ENCODE peak calls at places on chromosomes 4 and X, in nine cellular contexts. I is neural progenitor cell, O is A549, Y is fibroblast of the aortic adventitia, N is fibroblast of villous mesenchyme, A is transverse colon, W is upper lobe of left lung, D is mesenchymal stem cell, B is psoas muscle. P is an unnamed sample.

GRCh38 chrX:136735604-136736003 is 45.1 kb downstream of the ARHGEF6 start:
- DNase-seq in N (no peak), I (no peak), Y (no peak), D (no peak), B (no peak), W (no peak), A (no peak), O (no peak), P (no peak)

GRCh38 chrX:38800981-38801845 is at the start of gene MID1IP1:
- DNase-seq in A (peak), Y (peak), I (peak), O (peak), B (peak), W (peak), N (peak), D (peak), P (peak)

GRCh38 chr4:55255171-55255570 is 90.9 kb upstream of the SRD5A3 start:
- DNase-seq in Y (peak), D (peak), O (no peak), B (no peak), W (no peak), N (peak), I (no peak), A (no peak), P (no peak)

GRCh38 chrX:38893441-38893840 is 92.2 kb downstream of the MID1IP1 start:
- DNase-seq in Y (no peak), D (no peak), I (no peak), A (no peak), W (no peak), O (no peak), N (no peak), B (no peak), P (no peak)

GRCh38 chrX:9420513-9420912 is 44.3 kb upstream of the TBL1X start:
- DNase-seq in W (no peak), A (no peak), I (no peak), D (no peak), O (no peak), B (no peak), Y (no peak), N (no peak), P (no peak)

GRCh38 chr4:152981278-152981677 is 45.2 kb downstream of the FHDC1 start:
- DNase-seq in A (no peak), B (no peak), I (no peak), O (no peak), N (no peak), D (no peak), Y (no peak), W (no peak), P (no peak)

GRCh38 chr4:85489273-85489672 is 14.3 kb downstream of the ARHGAP24 start:
- DNase-seq in D (peak), Y (peak), I (peak), O (peak), N (peak), B (no peak), W (no peak), A (no peak), P (no peak)

GRCh38 chr4:36471903-36472302 is 190.5 kb downstream of the DTHD1 start:
- DNase-seq in Y (no peak), N (no peak), W (no peak), B (no peak), O (no peak), A (no peak), I (no peak), D (no peak), P (no peak)

GRCh38 chr4:155319506-155319905 is 57.3 kb downstream of the MAP9 start:
- DNase-seq in D (no peak), O (no peak), I (no peak), Y (no peak), B (no peak), A (no peak), N (no peak), W (no peak), P (no peak)

GRCh38 chrX:30312858-30313257 is 3.7 kb upstream of the NR0B1 start:
- DNase-seq in N (no peak), B (no peak), A (no peak), W (no peak), Y (no peak), O (no peak), D (no peak), I (no peak), P (no peak)

GRCh38 chr4:24213936-24214335 is 324.1 kb upstream of the PPARGC1A start:
- DNase-seq in I (no peak), N (no peak), A (no peak), B (no peak), D (no peak), O (no peak), Y (no peak), W (no peak), P (no peak)

GRCh38 chr4:89221175-89221867 is 86.3 kb downstream of the GPRIN3 start:
- DNase-seq in D (peak), O (no peak), N (peak), W (no peak), I (no peak), A (no peak), Y (peak), B (no peak), P (peak)

GRCh38 chr4:156620786-156621185 is 350.8 kb downstream of the PDGFC start:
- DNase-seq in D (no peak), B (no peak), Y (no peak), A (no peak), I (no peak), W (no peak), N (no peak), O (no peak), P (no peak)

GRCh38 chr4:14165253-14165942 is 537.9 kb upstream of the BOD1L1 start:
- DNase-seq in I (no peak), O (no peak), B (no peak), A (peak), Y (no peak), N (no peak), W (no peak), D (no peak), P (no peak)

GRCh38 chrX:40154853-40155616 is 57.3 kb upstream of the BCOR start:
- DNase-seq in W (peak), B (peak), N (peak), Y (peak), A (peak), O (peak), I (peak), D (peak), P (no peak)

GRCh38 chr4:137576437-137576836 is 44.1 kb upstream of the PCDH18 start:
- DNase-seq in Y (peak), W (no peak), I (no peak), B (no peak), D (peak), N (no peak), O (no peak), A (no peak), P (peak)

GRCh38 chr4:113976937-113977855 is 2.3 kb downstream of the ARSJ start:
- DNase-seq in Y (peak), W (no peak), B (no peak), O (no peak), N (peak), A (no peak), D (peak), I (no peak), P (no peak)

GRCh38 chr4:127856485-127857447 is 23.9 kb upstream of the PLK4 start:
- DNase-seq in W (no peak), D (peak), I (no peak), Y (peak), A (no peak), N (peak), B (no peak), O (no peak), P (peak)

GRCh38 chrX:50635811-50636365 is 165.3 kb upstream of the DGKK start:
- DNase-seq in I (no peak), D (no peak), Y (no peak), N (no peak), A (no peak), B (peak), O (no peak), W (no peak), P (no peak)

GRCh38 chr4:110770353-110770752 is 147.5 kb upstream of the PITX2 start:
- DNase-seq in I (no peak), N (no peak), A (no peak), B (no peak), D (no peak), W (no peak), Y (no peak), O (no peak), P (no peak)

GRCh38 chr4:184932343-184932742 is 85.9 kb upstream of the HELT start:
- DNase-seq in N (no peak), A (no peak), O (no peak), D (no peak), I (peak), W (peak), B (no peak), Y (no peak), P (no peak)

GRCh38 chrX:2894885-2895292 is 34.2 kb downstream of the ARSD start:
- DNase-seq in B (no peak), W (no peak), I (no peak), Y (peak), A (peak), N (peak), D (peak), O (no peak), P (peak)

GRCh38 chrX:103571726-103572125 is 13.6 kb upstream of the TCEAL4 start:
- DNase-seq in I (no peak), Y (no peak), B (no peak), O (no peak), D (no peak), N (no peak), A (no peak), W (no peak), P (no peak)

GRCh38 chr4:31983677-31984076 is 1263.5 kb downstream of the PCDH7 start:
- DNase-seq in D (no peak), B (no peak), A (no peak), N (no peak), W (no peak), Y (peak), O (no peak), I (no peak), P (no peak)

GRCh38 chrX:82813671-82814078 is 694.4 kb upstream of the POU3F4 start:
- DNase-seq in N (peak), O (peak), A (no peak), Y (peak), B (no peak), D (peak), I (no peak), W (no peak), P (no peak)

GRCh38 chr4:168648494-168648893 is 151.6 kb downstream of the PALLD start:
- DNase-seq in Y (no peak), B (no peak), A (no peak), W (no peak), D (no peak), I (no peak), O (no peak), N (no peak), P (no peak)

GRCh38 chrX:150569155-150569477 is 695 bp downstream of the MTM1 start:
- DNase-seq in W (no peak), N (peak), Y (peak), I (no peak), A (peak), O (no peak), D (no peak), B (peak), P (no peak)

GRCh38 chr4:41257901-41258300 is 1.2 kb downstream of the UCHL1 start:
- DNase-seq in O (no peak), I (peak), W (no peak), D (peak), B (no peak), Y (peak), N (no peak), A (no peak), P (no peak)

GRCh38 chrX:97756879-97757278 is 873.2 kb downstream of the RPA4 start:
- DNase-seq in Y (no peak), D (no peak), W (no peak), A (no peak), O (no peak), I (no peak), N (no peak), B (no peak), P (no peak)

GRCh38 chr4:17535906-17536305 is 20.9 kb downstream of the CLRN2 start:
- DNase-seq in N (no peak), W (no peak), A (no peak), D (no peak), O (no peak), Y (peak), B (no peak), I (no peak), P (no peak)

GRCh38 chr4:26826721-26827120 is 33.9 kb upstream of the STIM2 start:
- DNase-seq in B (no peak), W (no peak), D (no peak), Y (no peak), O (no peak), I (no peak), N (peak), A (peak), P (no peak)

GRCh38 chrX:2967998-2968909 is 38.1 kb upstream of the ARSH start:
- DNase-seq in D (no peak), Y (peak), N (peak), B (no peak), O (no peak), W (no peak), I (peak), A (peak), P (no peak)

GRCh38 chr4:680091-680490 is 5.7 kb downstream of the MYL5 start:
- DNase-seq in I (no peak), N (no peak), B (peak), W (peak), A (no peak), Y (no peak), O (no peak), D (no peak), P (no peak)

GRCh38 chr4:680931-681645 is 6.7 kb downstream of the MYL5 start:
- DNase-seq in I (peak), O (no peak), Y (peak), A (peak), B (peak), D (peak), W (peak), N (peak), P (no peak)

GRCh38 chr4:679571-680083 is 5.3 kb downstream of the MYL5 start:
- DNase-seq in A (no peak), N (no peak), B (peak), W (peak), Y (no peak), I (no peak), O (no peak), D (no peak), P (no peak)

GRCh38 chr4:681736-682451 is 7.1 kb downstream of the SLC49A3 start:
- DNase-seq in N (no peak), D (no peak), W (peak), I (peak), B (peak), O (no peak), A (peak), Y (no peak), P (no peak)

DNA sequence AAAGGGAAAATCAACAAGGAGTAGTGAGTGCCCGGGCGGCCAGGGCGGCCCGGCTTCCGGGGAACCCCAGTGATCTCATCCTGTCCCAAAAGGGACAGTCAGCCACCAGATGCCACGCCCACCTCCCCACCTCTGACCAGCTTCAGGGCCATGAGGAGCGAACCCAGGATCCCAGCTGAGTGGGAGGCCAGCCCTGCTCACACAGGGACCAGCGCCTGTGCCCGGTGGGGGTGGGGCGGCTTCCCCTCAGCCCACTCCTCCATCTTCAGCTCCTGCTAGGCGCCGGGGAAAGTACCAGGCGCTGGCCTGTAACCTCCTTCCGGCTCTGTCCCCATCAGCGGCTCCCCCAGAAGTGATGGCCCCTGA is 6.2 kb downstream of the MYL5 start:
- DNase-seq in W (peak), Y (no peak), O (no peak), B (peak), I (no peak), D (no peak), N (no peak), A (peak), P (no peak)
- H3K4me3 ChIP-seq in W (peak), Y (no peak), O (peak), B (peak), I (peak), D (peak), N (peak), A (peak), P (peak)

GRCh38 chr4:7926822-7927221 is 12.8 kb downstream of the AFAP1 start:
- DNase-seq in D (no peak), N (no peak), O (no peak), W (no peak), Y (no peak), I (no peak), B (no peak), A (no peak), P (no peak)

GRCh38 chr4:7928711-7929505 is 10.8 kb downstream of the AFAP1 start:
- DNase-seq in Y (no peak), N (peak), A (no peak), W (no peak), I (peak), O (no peak), B (no peak), D (peak), P (no peak)

GRCh38 chr4:7932333-7932732 is 7.3 kb downstream of the AFAP1 start:
- DNase-seq in D (no peak), W (no peak), I (no peak), O (no peak), A (no peak), Y (peak), N (no peak), B (no peak), P (no peak)

GRCh38 chr4:7933631-7934510 is 5.8 kb downstream of the AFAP1 start:
- DNase-seq in N (no peak), D (peak), B (no peak), A (no peak), W (no peak), I (no peak), O (no peak), Y (peak), P (no peak)

GRCh38 chr4:7929530-7929951 is 10.1 kb downstream of the AFAP1 start:
- DNase-seq in O (no peak), N (no peak), Y (peak), W (no peak), D (no peak), A (peak), I (peak), B (no peak), P (no peak)
- H3K4me3 ChIP-seq in O (no peak), N (no peak), Y (peak), W (no peak), D (no peak), A (no peak), I (no peak), B (no peak), P (no peak)

DNA sequence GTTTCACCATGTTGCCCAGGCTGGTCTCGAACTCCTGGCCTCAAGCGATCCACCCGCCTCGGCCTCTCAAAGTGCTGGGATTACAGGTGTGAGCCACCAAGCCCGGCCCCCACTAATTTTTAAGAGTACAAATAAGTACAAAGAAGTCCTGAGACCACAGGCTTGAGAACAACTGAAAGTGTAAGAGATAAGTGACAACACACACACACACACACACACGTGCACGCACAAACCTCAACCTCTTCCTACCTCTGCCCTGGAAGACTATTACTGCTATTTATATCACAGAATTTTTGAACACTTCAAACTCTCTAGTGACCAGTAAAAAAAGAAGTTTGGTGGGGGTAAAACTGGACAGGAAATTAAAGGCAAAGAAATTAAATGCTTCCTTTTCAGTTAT is 7.5 kb downstream of the KLHL15 start:
- DNase-seq in Y (no peak), N (no peak), B (no peak), O (no peak), A (no peak), D (no peak), I (no peak), W (no peak), P (no peak)
- H3K4me3 ChIP-seq in Y (no peak), N (no peak), B (no peak), O (no peak), A (no peak), D (no peak), I (no peak), W (no peak), P (no peak)

DNA sequence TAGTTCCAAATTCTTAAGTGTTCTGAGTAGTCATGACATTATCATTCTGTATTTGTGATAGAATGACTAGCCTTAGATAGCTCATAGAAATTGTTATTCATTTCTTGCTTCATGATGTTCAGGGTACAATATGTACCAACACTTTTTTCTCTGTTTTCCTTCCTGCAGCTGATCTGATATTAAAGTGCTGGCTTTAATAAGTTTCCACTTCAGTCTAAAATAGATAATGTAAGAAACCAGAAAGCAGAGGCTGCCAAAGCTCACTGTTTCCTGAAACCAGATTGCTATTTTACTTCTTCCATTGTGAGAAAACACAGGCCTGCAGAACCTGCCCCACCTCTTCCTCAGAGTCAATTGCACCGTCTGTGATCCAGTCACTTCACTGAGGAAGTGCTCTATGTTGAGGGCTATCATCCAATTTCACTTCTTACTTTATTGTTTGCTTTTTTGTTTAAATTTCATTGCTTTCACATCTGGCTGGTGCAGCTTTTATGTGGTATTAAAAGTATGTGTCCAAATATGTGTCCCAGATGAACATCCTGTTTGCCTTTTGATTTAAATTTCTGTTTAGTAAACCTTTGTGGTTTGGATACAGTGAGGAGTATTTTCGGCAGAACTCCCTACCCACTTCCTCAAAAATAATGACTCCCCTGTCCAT is 652.1 kb downstream of the ANKRD50 start:
- DNase-seq in O (no peak), N (peak), B (peak), D (peak), I (no peak), A (peak), Y (peak), W (no peak), P (no peak)
- H3K4me3 ChIP-seq in O (no peak), N (no peak), B (no peak), D (no peak), I (no peak), A (no peak), Y (no peak), W (no peak), P (no peak)

GRCh38 chrX:24027086-24027485 is at the start of gene KLHL15:
- DNase-seq in A (no peak), Y (no peak), I (no peak), D (no peak), B (no peak), O (no peak), N (no peak), W (no peak), P (no peak)
- H3K4me3 ChIP-seq in A (peak), Y (peak), I (peak), D (no peak), B (peak), O (peak), N (peak), W (peak), P (peak)

DNA sequence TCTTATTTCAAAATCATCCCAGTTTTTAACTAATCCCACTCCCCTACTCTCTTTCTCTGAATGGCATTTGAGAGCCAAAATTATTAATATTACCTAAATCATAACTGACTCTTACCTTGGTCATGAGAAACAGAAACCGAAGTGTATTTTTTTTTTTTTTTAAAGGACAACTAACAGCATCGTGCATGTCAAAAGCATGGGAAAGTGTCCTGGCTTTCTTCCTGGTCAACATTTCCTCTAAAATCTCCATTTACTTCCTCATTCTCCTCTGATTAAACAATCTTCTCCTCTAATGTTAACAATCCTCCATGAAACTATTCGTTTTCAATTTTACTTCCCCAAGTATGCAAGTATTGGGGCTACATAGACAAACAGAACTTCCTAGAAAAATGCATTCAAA is 2.1 kb upstream of the STS start:
- DNase-seq in I (no peak), N (peak), W (no peak), D (peak), A (no peak), B (no peak), Y (no peak), O (no peak), P (no peak)
- H3K4me3 ChIP-seq in I (no peak), N (no peak), W (no peak), D (no peak), A (no peak), B (no peak), Y (no peak), O (no peak), P (no peak)